ENCODE peak calls at places on chromosomes 2 and 18, in eight cellular contexts. H is HFF-Myc; V is breast epithelium; T is BE2C; I is CD4-positive, alpha-beta T cell; S is OCI-LY7; W is H1; B is choroid plexus epithelial cell. L is an unnamed sample.

GRCh38 chr2:4556136-4556535 is 852.8 kb downstream of the DCDC2C start:
- DNase-seq in H (no peak), V (no peak), T (no peak), I (no peak), S (no peak), W (no peak), B (peak; percentile 0), L (no peak)

GRCh38 chr18:13470555-13471494 is 252.3 kb downstream of the LDLRAD4 start:
- DNase-seq in H (no peak), V (no peak), T (no peak), I (no peak), S (no peak), W (no peak), B (no peak), L (no peak)

GRCh38 chr2:190335225-190335559 is 8.2 kb upstream of the INPP1 start:
- DNase-seq in H (no peak), V (no peak), T (no peak), I (no peak), S (no peak), W (no peak), B (no peak), L (no peak)

GRCh38 chr2:120761164-120761861 is 25.6 kb downstream of the GLI2 start:
- DNase-seq in H (no peak), V (no peak), T (no peak), I (no peak), S (no peak), W (no peak), B (no peak), L (no peak)

GRCh38 chr2:104406273-104406726 is 447.6 kb upstream of the POU3F3 start:
- DNase-seq in H (no peak), V (no peak), T (peak; percentile 42), I (no peak), S (no peak), W (no peak), B (peak; percentile 4), L (no peak)

GRCh38 chr2:226461981-226462380 is 337.6 kb downstream of the IRS1 start:
- DNase-seq in H (no peak), V (no peak), T (no peak), I (no peak), S (no peak), W (no peak), B (peak; percentile 28), L (no peak)

GRCh38 chr2:5188636-5189035 is 503.5 kb upstream of the SOX11 start:
- DNase-seq in H (no peak), V (no peak), T (no peak), I (no peak), S (no peak), W (no peak), B (peak; percentile 23), L (no peak)

GRCh38 chr2:225512873-225513580 is 113.5 kb downstream of the NYAP2 start:
- DNase-seq in H (no peak), V (no peak), T (no peak), I (no peak), S (no peak), W (no peak), B (peak; percentile 84), L (no peak)

GRCh38 chr2:176122633-176123482 is at the start of gene HOXD9:
- DNase-seq in H (no peak), V (no peak), T (peak; percentile 74), I (no peak), S (no peak), W (no peak), B (no peak), L (no peak)

GRCh38 chr2:44136186-44136585 is 32.5 kb upstream of the PPM1B start:
- DNase-seq in H (no peak), V (no peak), T (no peak), I (no peak), S (no peak), W (no peak), B (peak; percentile 42), L (no peak)

GRCh38 chr2:50781646-50782045 is 250.3 kb downstream of the NRXN1 start:
- DNase-seq in H (no peak), V (no peak), T (no peak), I (no peak), S (no peak), W (no peak), B (no peak), L (no peak)

GRCh38 chr2:207779523-207779922 is 9.8 kb upstream of the FZD5 start:
- DNase-seq in H (no peak), V (no peak), T (no peak), I (no peak), S (no peak), W (no peak), B (no peak), L (no peak)

GRCh38 chr2:39119732-39120520 is 925 bp downstream of the SOS1 start:
- DNase-seq in H (no peak), V (peak; percentile 36), T (peak; percentile 76), I (peak; percentile 48), S (peak; percentile 81), W (no peak), B (peak; percentile 64), L (peak; percentile 64)
- TF ChIP-seq CTCF in H (no peak), V (no peak), T (peak; percentile 4), I (no peak), S (peak; percentile 44), W (no peak), B (no peak), L (peak; percentile 20)

DNA sequence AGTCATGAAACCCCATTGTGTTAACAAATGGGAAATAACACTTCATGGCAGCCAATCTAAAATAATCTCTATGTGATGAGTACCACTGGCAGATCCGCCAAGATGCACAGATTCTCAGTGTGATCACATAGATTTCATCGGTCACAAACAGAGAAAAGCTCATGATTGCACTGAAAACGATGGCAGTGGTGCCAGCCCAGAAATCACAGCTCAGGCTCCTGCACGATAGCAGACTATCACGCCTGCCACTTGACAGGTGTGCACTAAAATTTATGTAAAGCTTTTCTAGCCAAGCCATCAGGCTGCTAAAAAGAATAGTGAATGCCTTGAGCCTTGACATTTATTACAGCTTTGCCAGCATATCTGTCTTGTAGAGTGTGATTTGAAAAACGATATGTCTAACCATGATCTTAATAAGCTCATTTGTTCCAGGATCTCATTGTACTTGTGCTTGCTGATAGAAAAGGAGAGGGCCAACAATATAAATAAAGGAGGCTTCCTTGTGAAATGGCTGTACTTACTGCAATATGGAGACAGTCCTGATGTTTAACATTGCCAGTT is 409.5 kb upstream of the CWC22 start:
- DNase-seq in H (no peak), V (no peak), T (no peak), I (no peak), S (no peak), W (no peak), B (no peak), L (no peak)
- TF ChIP-seq CTCF in H (no peak), V (no peak), T (no peak), I (no peak), S (no peak), W (no peak), B (no peak), L (no peak)

GRCh38 chr18:63025251-63025710 is 294.3 kb downstream of the BCL2 start:
- DNase-seq in H (no peak), V (peak; percentile 89), T (peak; percentile 66), I (no peak), S (no peak), W (no peak), B (peak; percentile 13), L (no peak)
- TF ChIP-seq CTCF in H (peak; percentile 23), V (peak; percentile 54), T (peak; percentile 76), I (no peak), S (peak; percentile 17), W (peak; percentile 72), B (peak; percentile 51), L (no peak)

GRCh38 chr2:64145760-64146159 is 1.5 kb upstream of the PELI1 start:
- DNase-seq in H (no peak), V (no peak), T (no peak), I (no peak), S (no peak), W (no peak), B (no peak), L (no peak)

GRCh38 chr2:64145119-64145518 is 899 bp upstream of the PELI1 start:
- DNase-seq in H (no peak), V (no peak), T (no peak), I (no peak), S (no peak), W (no peak), B (no peak), L (no peak)

GRCh38 chr2:64142817-64143153 is 1.4 kb downstream of the PELI1 start:
- DNase-seq in H (no peak), V (no peak), T (no peak), I (no peak), S (no peak), W (no peak), B (peak; percentile 21), L (no peak)

GRCh38 chr2:64143154-64144056 is 815 bp downstream of the PELI1 start:
- DNase-seq in H (no peak), V (no peak), T (peak; percentile 25), I (peak; percentile 9), S (peak; percentile 60), W (no peak), B (peak; percentile 52), L (no peak)

DNA sequence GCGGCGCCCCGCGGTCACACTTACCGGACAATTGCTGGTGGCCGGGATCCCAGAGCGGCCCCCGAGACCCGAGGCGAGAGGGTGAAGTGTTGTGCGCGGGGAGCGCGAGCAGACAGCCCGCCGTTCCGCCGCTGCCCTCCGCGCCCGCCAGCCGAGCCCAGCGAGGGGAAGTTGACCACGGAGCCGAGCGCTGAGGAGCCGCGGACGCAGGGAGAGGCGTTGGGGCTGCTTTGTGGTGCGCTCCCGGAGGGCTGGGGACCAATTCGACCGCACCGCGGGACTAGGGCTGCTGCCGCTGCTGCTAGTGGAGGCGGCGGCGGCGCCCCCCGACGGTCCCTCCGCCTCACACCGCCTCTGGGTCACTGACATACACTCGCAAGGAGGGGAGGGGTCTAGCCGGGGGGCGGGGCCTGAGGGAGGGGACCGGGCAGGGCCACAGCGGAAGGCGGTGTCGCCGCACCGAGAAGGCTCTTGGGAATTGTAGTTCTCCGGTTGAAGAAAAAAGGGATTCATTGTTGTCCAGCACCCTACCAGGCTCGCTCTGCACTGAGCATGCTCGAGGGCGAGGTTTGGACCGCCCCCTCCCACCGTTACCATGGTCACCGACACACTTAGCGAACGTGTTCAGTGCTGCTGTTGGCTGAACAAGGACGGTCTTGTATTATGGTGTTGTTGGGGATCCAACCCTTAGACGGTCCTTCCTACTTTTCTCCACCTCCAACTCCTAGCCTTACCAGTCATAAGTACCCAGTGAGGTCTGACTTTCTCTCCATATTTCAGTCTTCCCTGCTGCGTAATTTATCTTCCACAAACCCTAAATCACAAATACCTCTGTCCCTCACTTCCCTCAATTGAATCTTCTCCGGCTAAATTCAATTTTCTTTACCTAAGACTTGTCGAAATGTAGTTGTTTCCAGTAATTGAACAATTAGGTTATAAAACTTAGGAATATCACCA is at the start of gene PELI1:
- DNase-seq in H (peak; percentile 97), V (peak; percentile 98), T (peak; percentile 96), I (peak; percentile 88), S (peak; percentile 99), W (peak; percentile 96), B (peak; percentile 99), L (peak; percentile 81)
- TF ChIP-seq CTCF in H (no peak), V (no peak), T (peak; percentile 5), I (peak; percentile 13), S (peak; percentile 68), W (no peak), B (peak; percentile 14), L (peak; percentile 36)

DNA sequence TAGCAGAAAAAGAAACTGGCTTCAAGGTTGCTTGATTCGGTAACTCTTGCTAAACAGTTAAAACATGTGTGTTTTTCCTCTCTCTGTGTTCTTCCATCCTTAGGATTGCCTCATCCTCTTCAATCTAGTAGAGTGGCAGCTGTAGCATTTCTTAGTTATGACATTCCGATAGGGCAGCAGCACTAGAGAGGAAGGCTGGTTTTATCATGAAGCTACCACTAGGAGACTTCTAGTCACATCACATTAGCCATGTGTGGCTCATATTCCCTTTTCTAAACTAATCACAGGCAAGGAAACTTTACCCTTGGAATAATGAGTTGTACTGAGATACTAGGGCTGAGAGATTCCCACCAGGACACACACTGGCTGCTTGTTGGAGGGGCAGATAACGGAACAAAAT is 187.6 kb downstream of the DOK6 start:
- DNase-seq in H (no peak), V (no peak), T (no peak), I (no peak), S (no peak), W (no peak), B (peak; percentile 21), L (no peak)
- TF ChIP-seq CTCF in H (peak; percentile 7), V (no peak), T (peak; percentile 38), I (no peak), S (no peak), W (no peak), B (peak; percentile 15), L (no peak)

L was measured in natural killer cell.